ENCODE peak calls at places on chromosomes 13 and 19, in four cellular contexts. H, T, W and Q are unnamed samples. For H3K36me3, the result is how much of the 10 kb centered on the place peaks cover.

GRCh38 chr19:53707278-53707677 is 75.5 kb downstream of the DPRX start:
- DNase-seq in T (no peak), W (no peak), H (no peak), Q (no peak)

GRCh38 chr13:20387441-20387971 is 138.2 kb downstream of the CRYL1 start:
- DNase-seq in W (no peak), T (no peak), H (peak), Q (no peak)

GRCh38 chr13:40363653-40364052 is 302.8 kb downstream of the FOXO1 start:
- DNase-seq in H (no peak), W (no peak), T (no peak), Q (no peak)

GRCh38 chr19:4096049-4096892 is 27.7 kb downstream of the MAP2K2 start:
- DNase-seq in H (no peak), W (no peak), T (no peak), Q (no peak)

GRCh38 chr13:36998624-36999041 is 507 bp downstream of the ALG5 start:
- DNase-seq in T (no peak), H (no peak), W (peak), Q (no peak)

GRCh38 chr19:28966737-28967401 is 246.1 kb downstream of the UQCRFS1 start:
- DNase-seq in W (no peak), T (peak), H (peak), Q (no peak)

GRCh38 chr13:68897331-68897730 is 1210.3 kb upstream of the ATXN8OS start:
- DNase-seq in W (no peak), T (no peak), H (no peak), Q (no peak)

GRCh38 chr19:46704379-46705076 is 12.4 kb downstream of the PRKD2 start:
- DNase-seq in H (no peak), W (peak), T (peak), Q (peak)

GRCh38 chr13:77611068-77611467 is 75.6 kb downstream of the SCEL start:
- DNase-seq in H (no peak), T (no peak), W (no peak), Q (no peak)

GRCh38 chr13:43698743-43699142 is 88.0 kb downstream of the ENOX1 start:
- DNase-seq in W (no peak), T (peak), H (peak), Q (no peak)

GRCh38 chr13:43698009-43698408 is 88.8 kb downstream of the ENOX1 start:
- DNase-seq in W (no peak), T (no peak), H (no peak), Q (no peak)

GRCh38 chr13:43694265-43694664 is 92.5 kb downstream of the ENOX1 start:
- DNase-seq in W (no peak), T (no peak), H (no peak), Q (no peak)

GRCh38 chr13:43693639-43694038 is 93.1 kb downstream of the ENOX1 start:
- DNase-seq in T (no peak), H (no peak), W (no peak), Q (no peak)

DNA sequence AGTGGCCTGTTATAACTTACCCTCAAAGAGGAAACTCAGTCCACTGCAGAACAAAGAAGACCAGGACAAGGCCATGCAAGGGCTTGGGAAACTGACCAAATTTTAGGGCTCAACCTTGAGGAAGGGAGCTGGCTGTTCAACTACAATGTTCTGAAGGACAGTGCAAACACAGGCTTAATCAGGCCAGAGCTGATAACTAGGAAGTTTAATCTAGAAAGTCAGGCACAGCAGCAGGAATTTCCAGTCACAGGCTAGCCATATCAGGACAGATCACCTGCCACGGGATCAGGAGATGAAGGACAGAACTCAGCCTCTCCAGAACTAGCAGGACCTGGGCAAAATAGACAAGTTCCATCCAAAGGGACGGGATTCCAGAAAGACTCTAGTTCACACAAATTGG is 89.4 kb downstream of the ENOX1 start:
- DNase-seq in H (no peak), W (no peak), T (no peak), Q (no peak)
- H3K36me3 ChIP-seq in H (under half), W (under half), T (under half), Q (under half)

GRCh38 chr19:803686-804418 is 6.6 kb downstream of the PTBP1 start:
- DNase-seq in T (no peak), H (no peak), W (peak), Q (no peak)
- H3K36me3 ChIP-seq in T (half or more), H (under half), W (half or more), Q (under half)

GRCh38 chr13:57604442-57604841 is 27.1 kb upstream of the PCDH17 start:
- DNase-seq in H (no peak), W (no peak), T (no peak), Q (no peak)
- H3K36me3 ChIP-seq in H (under half), W (under half), T (under half), Q (under half)

GRCh38 chr19:5926641-5927438 is 12.8 kb downstream of the CAPS start:
- DNase-seq in H (no peak), W (no peak), T (peak), Q (peak)

GRCh38 chr19:5929179-5929578 is 15.1 kb downstream of the CAPS start:
- DNase-seq in H (no peak), T (no peak), W (no peak), Q (no peak)

GRCh38 chr19:5929646-5930045 is 15.6 kb downstream of the CAPS start:
- DNase-seq in W (no peak), H (no peak), T (no peak), Q (no peak)

GRCh38 chr19:5925830-5926459 is 11.9 kb downstream of the CAPS start:
- DNase-seq in H (no peak), W (no peak), T (no peak), Q (no peak)

GRCh38 chr19:5927439-5927821 is 13.4 kb downstream of the CAPS start:
- DNase-seq in W (no peak), T (no peak), H (no peak), Q (no peak)
- H3K36me3 ChIP-seq in W (half or more), T (half or more), H (under half), Q (half or more)

DNA sequence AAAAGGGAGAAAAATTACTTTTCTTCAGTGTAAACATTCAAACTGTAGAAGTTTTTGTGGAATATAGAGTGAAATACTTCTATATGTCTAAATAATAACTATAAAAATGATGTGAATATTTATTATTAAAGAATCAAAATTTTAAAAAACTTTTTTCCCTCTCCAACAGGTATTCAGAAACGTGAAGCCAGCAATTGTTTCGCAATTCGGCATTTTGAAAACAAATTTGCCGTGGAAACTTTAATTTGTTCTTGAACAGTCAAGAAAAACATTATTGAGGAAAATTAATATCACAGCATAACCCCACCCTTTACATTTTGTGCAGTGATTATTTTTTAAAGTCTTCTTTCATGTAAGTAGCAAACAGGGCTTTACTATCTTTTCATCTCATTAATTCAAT is 28.0 kb downstream of the ITM2B start:
- DNase-seq in H (no peak), T (no peak), W (no peak), Q (no peak)
- H3K36me3 ChIP-seq in H (under half), T (under half), W (half or more), Q (half or more)

DNA sequence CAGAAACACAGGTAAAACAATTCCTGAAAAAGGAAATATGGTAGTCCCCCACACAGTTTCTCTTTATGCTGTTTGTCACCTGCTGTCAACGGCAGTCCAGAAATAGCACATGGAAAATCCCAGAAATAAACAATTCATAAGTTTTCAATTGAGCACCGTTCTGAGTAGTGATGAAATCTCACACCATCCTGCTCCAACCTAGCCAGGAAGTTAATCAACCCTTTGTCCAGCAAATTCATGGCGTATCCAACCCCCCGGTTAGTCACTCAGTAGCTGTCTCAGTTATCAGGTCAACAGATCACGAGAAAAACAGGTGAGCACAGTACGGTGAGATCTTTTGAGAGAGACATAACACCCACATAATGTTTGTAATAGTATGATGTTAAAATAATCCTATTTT is 74.2 kb downstream of the TUBGCP3 start:
- DNase-seq in H (no peak), T (no peak), W (no peak), Q (no peak)
- H3K36me3 ChIP-seq in H (under half), T (under half), W (half or more), Q (half or more)